ENCODE peak calls at places on chromosomes 16 and 17, in seven cellular contexts. M, R, N, T, W, P and E are unnamed samples.
A peak's percentile ranks its signal among the peaks of the same experiment; 100 is the strongest.

GRCh38 chr17:81568416-81568815 is 16.3 kb upstream of the FAAP100 start:
- DNase-seq in M (no peak), R (no peak), N (no peak), T (no peak), W (no peak), P (no peak), E (no peak)

GRCh38 chr17:36978810-36979584 is 30.2 kb downstream of the AATF start:
- DNase-seq in M (no peak), R (no peak), N (no peak), T (no peak), W (peak; percentile 9), P (no peak), E (peak; percentile 6)

GRCh38 chr17:19502517-19502916 is 31.1 kb upstream of the SLC47A1 start:
- DNase-seq in M (no peak), R (no peak), N (no peak), T (no peak), W (no peak), P (peak; percentile 16), E (no peak)

GRCh38 chr17:49987681-49988441 is 7.2 kb downstream of the DLX3 start:
- DNase-seq in M (no peak), R (no peak), N (no peak), T (no peak), W (no peak), P (no peak), E (no peak)

GRCh38 chr17:21289902-21290571 is 5.5 kb downstream of the MAP2K3 start:
- DNase-seq in M (no peak), R (no peak), N (no peak), T (no peak), W (no peak), P (no peak), E (no peak)

GRCh38 chr17:27407916-27408846 is 48.1 kb upstream of the KSR1 start:
- DNase-seq in M (no peak), R (no peak), N (peak; percentile 51), T (peak; percentile 12), W (no peak), P (no peak), E (no peak)

GRCh38 chr16:80693553-80693952 is 110.8 kb downstream of the CDYL2 start:
- DNase-seq in M (no peak), R (no peak), N (peak; percentile 1), T (no peak), W (no peak), P (no peak), E (no peak)

GRCh38 chr16:11707679-11708197 is 34.9 kb downstream of the TXNDC11 start:
- DNase-seq in M (no peak), R (peak; percentile 20), N (no peak), T (no peak), W (no peak), P (no peak), E (no peak)

GRCh38 chr17:29573871-29574731 is 5.6 kb downstream of the TP53I13 start:
- DNase-seq in M (no peak), R (peak; percentile 13), N (no peak), T (no peak), W (no peak), P (no peak), E (no peak)

GRCh38 chr16:79418588-79418987 is 181.9 kb downstream of the MAF start:
- DNase-seq in M (no peak), R (no peak), N (no peak), T (no peak), W (no peak), P (no peak), E (no peak)

GRCh38 chr16:19523184-19523558 is 571 bp upstream of the CCP110 start:
- DNase-seq in M (no peak), R (no peak), N (no peak), T (no peak), W (no peak), P (no peak), E (no peak)

GRCh38 chr16:27768651-27769270 is 218.8 kb downstream of the KATNIP start:
- DNase-seq in M (no peak), R (no peak), N (no peak), T (no peak), W (no peak), P (no peak), E (no peak)

GRCh38 chr16:17831330-17831729 is 360.6 kb upstream of the XYLT1 start:
- DNase-seq in M (no peak), R (no peak), N (no peak), T (no peak), W (no peak), P (no peak), E (no peak)

GRCh38 chr16:51596247-51596646 is 445.2 kb upstream of the SALL1 start:
- DNase-seq in M (no peak), R (no peak), N (no peak), T (no peak), W (no peak), P (no peak), E (no peak)

GRCh38 chr16:73058616-73059409 is 10.9 kb upstream of the ZFHX3 start:
- DNase-seq in M (no peak), R (peak; percentile 38), N (peak; percentile 43), T (peak; percentile 61), W (peak; percentile 77), P (no peak), E (no peak)

GRCh38 chr17:43456661-43457361 is 27.0 kb upstream of the DHX8 start:
- DNase-seq in M (peak; percentile 71), R (no peak), N (peak; percentile 44), T (peak; percentile 42), W (no peak), P (no peak), E (no peak)

GRCh38 chr17:43608313-43608712 is 53.4 kb downstream of the MEOX1 start:
- DNase-seq in M (no peak), R (no peak), N (peak; percentile 70), T (no peak), W (no peak), P (no peak), E (no peak)

GRCh38 chr16:1170076-1170418 is 17.1 kb downstream of the CACNA1H start:
- DNase-seq in M (no peak), R (no peak), N (no peak), T (no peak), W (no peak), P (no peak), E (no peak)

GRCh38 chr16:1168837-1169236 is 15.9 kb downstream of the CACNA1H start:
- DNase-seq in M (no peak), R (no peak), N (no peak), T (no peak), W (no peak), P (no peak), E (no peak)

GRCh38 chr16:1171001-1171400 is 18.1 kb downstream of the CACNA1H start:
- DNase-seq in M (no peak), R (no peak), N (no peak), T (no peak), W (no peak), P (no peak), E (no peak)

GRCh38 chr16:1167276-1168107 is 14.6 kb downstream of the CACNA1H start:
- DNase-seq in M (no peak), R (no peak), N (no peak), T (no peak), W (peak; percentile 76), P (no peak), E (peak; percentile 51)

DNA sequence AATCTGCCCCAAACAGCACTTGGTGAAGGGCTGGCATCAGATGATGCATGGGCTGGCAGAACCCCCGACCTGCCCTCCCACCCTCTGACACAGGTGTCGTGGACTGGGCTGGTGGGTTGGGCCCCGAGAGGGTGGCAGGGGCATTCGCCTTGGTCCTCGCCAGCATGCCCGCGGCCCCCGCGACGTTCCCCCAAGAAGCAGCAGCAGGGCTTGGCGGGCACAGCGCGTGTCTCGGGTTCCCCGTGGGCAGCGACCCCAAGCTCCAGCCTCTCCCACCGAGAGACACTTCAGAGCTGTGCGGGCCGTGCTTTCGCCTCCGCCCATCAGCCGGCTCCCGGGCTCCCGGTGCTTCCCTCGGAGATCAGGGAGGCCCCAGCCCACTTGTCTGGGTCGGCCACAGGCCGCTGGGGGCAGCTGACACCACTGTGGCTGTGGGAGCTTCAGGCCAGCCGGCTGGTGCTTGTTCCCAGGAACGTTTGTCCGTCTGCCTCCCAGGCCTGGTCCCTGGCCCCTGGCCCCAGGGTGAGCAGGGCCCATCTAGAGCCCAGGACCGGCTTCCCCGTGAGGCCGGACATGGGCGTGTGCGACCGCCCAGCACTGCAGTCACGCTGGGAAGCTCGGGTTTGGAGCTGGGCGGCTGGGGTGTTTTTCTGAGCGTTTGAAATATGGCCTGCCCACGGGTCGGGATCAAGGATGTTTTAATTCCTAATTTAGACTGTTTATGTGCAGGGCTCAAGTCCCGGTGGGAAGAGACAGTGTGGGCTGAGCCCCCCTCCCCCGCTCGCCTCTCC is 16.6 kb downstream of the CACNA1H start:
- DNase-seq in M (no peak), R (peak; percentile 71), N (no peak), T (no peak), W (no peak), P (no peak), E (no peak)
- H3K4me3 ChIP-seq in M (no peak overlapping the region), R (peak overlapping the region; percentile 8), N (no peak overlapping the region), T (no peak overlapping the region), W (no peak overlapping the region), P (no peak overlapping the region), E (no peak overlapping the region)

DNA sequence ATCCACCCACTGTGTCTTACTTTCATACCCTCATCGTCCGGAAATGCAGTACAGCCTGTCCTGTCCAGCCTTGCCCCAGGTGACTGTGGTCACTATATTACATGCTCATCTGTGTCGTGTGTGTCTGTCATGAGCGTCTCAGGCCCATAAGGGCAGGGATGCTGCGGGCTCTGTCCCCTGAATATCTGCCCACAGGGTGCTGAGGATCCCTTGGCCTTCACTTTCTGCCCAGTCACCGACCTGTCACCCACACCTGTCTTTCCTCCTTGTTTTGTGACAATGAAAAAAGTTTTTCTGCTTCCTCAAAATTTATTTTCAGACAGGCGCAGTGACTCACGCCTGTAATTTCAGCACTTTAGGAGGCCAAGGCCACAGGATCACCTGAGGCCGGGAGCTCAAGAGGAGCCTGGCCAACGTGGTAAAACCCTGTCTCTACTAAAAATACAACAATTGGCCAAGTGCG is 1.4 kb upstream of the CTRB1 start:
- DNase-seq in M (no peak), R (no peak), N (no peak), T (no peak), W (no peak), P (no peak), E (no peak)
- H3K4me3 ChIP-seq in M (no peak overlapping the region), R (no peak overlapping the region), N (no peak overlapping the region), T (no peak overlapping the region), W (no peak overlapping the region), P (no peak overlapping the region), E (no peak overlapping the region)

GRCh38 chr17:74760404-74761105 is 12.1 kb downstream of the NHERF1 start:
- DNase-seq in M (no peak), R (no peak), N (no peak), T (no peak), W (no peak), P (no peak), E (no peak)
- H3K4me3 ChIP-seq in M (no peak overlapping the region), R (no peak overlapping the region), N (no peak overlapping the region), T (no peak overlapping the region), W (no peak overlapping the region), P (peak overlapping the region; percentile 25), E (no peak overlapping the region)

GRCh38 chr17:31508310-31509094 is 117.0 kb downstream of the RAB11FIP4 start:
- DNase-seq in M (no peak), R (no peak), N (peak; percentile 8), T (no peak), W (no peak), P (peak; percentile 73), E (no peak)
- H3K4me3 ChIP-seq in M (no peak overlapping the region), R (no peak overlapping the region), N (no peak overlapping the region), T (no peak overlapping the region), W (no peak overlapping the region), P (peak overlapping the region; percentile 48), E (no peak overlapping the region)